ENCODE peak calls at places on chromosomes 4 and X, in ten cellular contexts. R is activated T-helper 1 cell treated with anti-CD3 and anti-CD28 coated beads, Interleukin-12 subunit alpha, Interleukin-12 subunit beta, Interleukin-2, Interleukin-4 antibody, amounts not matched to agents 30 ng/mL and 10 ng/mL and 1 ng/mL, durations not matched to agents 14 hours and 24 hours and 36 hours; I is HCT116; K is stimulated activated CD4-positive, alpha-beta T cell treated with anti-CD3 and anti-CD28 coated beads, Interleukin-1b, Interleukin-23, amount 100 ng/mL, for 24 hours; Z is activated CD8-positive, alpha-beta memory T cell treated with anti-CD3 and anti-CD28 coated beads, Interleukin-2, amount 50 U/mL, for 48 hours; S is AG08396; E is ecto neural progenitor cell; M is left ventricle myocardium superior; A is amniotic stem cell; B is NCI-H187 treated with DMSO at 0.1 percent for 48 hours. U is an unnamed sample.

GRCh38 chrX:103423955-103424640 is 47.8 kb downstream of the BEX3 start:
- DNase-seq in R (no peak), I (no peak), K (no peak), Z (no peak), S (no peak), E (no peak), M (no peak), A (no peak), B (no peak), U (no peak)

GRCh38 chr4:82774711-82775171 is 23.9 kb downstream of the SCD5 start:
- DNase-seq in R (no peak), I (no peak), K (no peak), Z (no peak), S (no peak), E (peak; percentile 75), M (no peak), A (no peak), B (no peak), U (no peak)

GRCh38 chrX:40083120-40083978 is 14.4 kb downstream of the BCOR start:
- DNase-seq in R (no peak), I (no peak), K (no peak), Z (no peak), S (no peak), E (peak; percentile 64), M (peak; percentile 51), A (no peak), B (no peak), U (no peak)

GRCh38 chr4:76581276-76581675 is 146.2 kb downstream of the SHROOM3 start:
- DNase-seq in R (no peak), I (no peak), K (no peak), Z (no peak), S (no peak), E (no peak), M (no peak), A (no peak), B (no peak), U (no peak)

GRCh38 chrX:106467943-106468342 is 143.8 kb upstream of the RADX start:
- DNase-seq in R (no peak), I (no peak), K (no peak), Z (no peak), S (no peak), E (no peak), M (no peak), A (no peak), B (no peak), U (no peak)

GRCh38 chr4:122329876-122330595 is 48.8 kb upstream of the ADAD1 start:
- DNase-seq in R (no peak), I (no peak), K (no peak), Z (no peak), S (peak; percentile 11), E (no peak), M (no peak), A (no peak), B (no peak), U (no peak)

GRCh38 chr4:7333024-7333780 is 101.5 kb downstream of the PSAPL1 start:
- DNase-seq in R (no peak), I (no peak), K (no peak), Z (no peak), S (no peak), E (no peak), M (no peak), A (no peak), B (no peak), U (no peak)

GRCh38 chrX:149871940-149872339 is 9.0 kb upstream of the MAGEA8 start:
- DNase-seq in R (peak; percentile 52), I (peak; percentile 10), K (peak; percentile 28), Z (peak; percentile 76), S (no peak), E (no peak), M (no peak), A (no peak), B (no peak), U (no peak)

GRCh38 chrX:117854806-117855205 is 261.8 kb downstream of the KLHL13 start:
- DNase-seq in R (no peak), I (no peak), K (no peak), Z (no peak), S (no peak), E (no peak), M (no peak), A (no peak), B (no peak), U (no peak)

GRCh38 chrX:16718824-16719333 is 533 bp upstream of the SYAP1 start:
- DNase-seq in R (no peak), I (no peak), K (no peak), Z (no peak), S (no peak), E (no peak), M (no peak), A (no peak), B (no peak), U (peak; percentile 2)

GRCh38 chr4:46946914-46947313 is 37.9 kb upstream of the COX7B2 start:
- DNase-seq in R (no peak), I (no peak), K (no peak), Z (no peak), S (peak; percentile 4), E (no peak), M (no peak), A (no peak), B (no peak), U (no peak)

GRCh38 chrX:49184294-49185061 is 1.7 kb downstream of the PRICKLE3 start:
- DNase-seq in R (no peak), I (peak; percentile 86), K (no peak), Z (no peak), S (peak; percentile 87), E (peak; percentile 90), M (peak; percentile 92), A (peak; percentile 67), B (peak; percentile 28), U (peak; percentile 89)